ENCODE peak calls at places on chromosomes 5 and 9, in four cellular contexts. I, P, T and G are unnamed samples.
A peak's percentile ranks its signal among the peaks of the same experiment; 100 is the strongest.

GRCh38 chr9:133105461-133105770 is 15.6 kb downstream of the RALGDS start:
- DNase-seq in P (no peak), I (no peak), T (no peak), G (no peak)

GRCh38 chr5:175747539-175748060 is 89.7 kb downstream of the HRH2 start:
- DNase-seq in T (no peak), P (no peak), I (no peak), G (no peak)

GRCh38 chr9:112665347-112665746 is 52.6 kb downstream of the INIP start:
- DNase-seq in I (no peak), T (peak; percentile 11), P (peak; percentile 47), G (peak; percentile 40)

GRCh38 chr9:2764371-2764770 is 47.1 kb downstream of the KCNV2 start:
- DNase-seq in P (no peak), I (no peak), T (no peak), G (no peak)

GRCh38 chr9:73683862-73684591 is 532.4 kb downstream of the ANXA1 start:
- DNase-seq in I (peak; percentile 16), T (peak; percentile 88), P (peak; percentile 39), G (peak; percentile 53)

GRCh38 chr5:10789021-10789420 is 28.0 kb upstream of the DAP start:
- DNase-seq in I (peak; percentile 68), T (no peak), P (peak; percentile 88), G (peak; percentile 47)

GRCh38 chr5:177495243-177496060 is 2.0 kb downstream of the PDLIM7 start:
- DNase-seq in I (peak; percentile 86), P (peak; percentile 96), T (peak; percentile 56), G (peak; percentile 31)

GRCh38 chr9:77063645-77064285 is 44.3 kb downstream of the FOXB2 start:
- DNase-seq in I (no peak), T (peak; percentile 82), P (no peak), G (peak; percentile 70)

GRCh38 chr5:17448877-17449276 is 49.2 kb upstream of the TAF11L2 start:
- DNase-seq in T (peak; percentile 3), P (no peak), I (no peak), G (no peak)

GRCh38 chr9:83041771-83042170 is 21.2 kb downstream of the RASEF start:
- DNase-seq in I (no peak), P (no peak), T (peak; percentile 44), G (peak; percentile 79)

GRCh38 chr5:72613515-72613914 is 106.3 kb upstream of the ZNF366 start:
- DNase-seq in T (no peak), I (no peak), P (no peak), G (no peak)

GRCh38 chr9:128987800-128988199 is 40.3 kb downstream of the NUP188 start:
- DNase-seq in P (peak; percentile 84), T (peak; percentile 64), I (no peak), G (peak; percentile 53)

GRCh38 chr5:73236541-73237128 is 63.6 kb downstream of the TMEM174 start:
- DNase-seq in P (no peak), I (no peak), T (peak; percentile 86), G (no peak)

GRCh38 chr5:35771321-35771720 is 85.4 kb upstream of the IL7R start:
- DNase-seq in T (peak; percentile 19), I (no peak), P (peak; percentile 90), G (peak; percentile 80)

GRCh38 chr9:19269582-19269981 is 39.1 kb downstream of the DENND4C start:
- DNase-seq in I (no peak), T (no peak), P (no peak), G (no peak)

GRCh38 chr9:129319938-129320481 is 141.9 kb upstream of the IER5L start:
- DNase-seq in T (no peak), I (no peak), P (no peak), G (no peak)

GRCh38 chr5:14752497-14753071 is 88.1 kb downstream of the OTULIN start:
- DNase-seq in P (no peak), T (no peak), I (no peak), G (no peak)

GRCh38 chr5:84118551-84118950 is 266.1 kb downstream of the EDIL3 start:
- DNase-seq in T (no peak), I (no peak), P (no peak), G (no peak)

GRCh38 chr5:84115727-84116126 is 269.0 kb downstream of the EDIL3 start:
- DNase-seq in I (no peak), T (no peak), P (no peak), G (peak; percentile 55)

GRCh38 chr5:84119252-84119651 is 265.4 kb downstream of the EDIL3 start:
- DNase-seq in P (no peak), I (no peak), T (no peak), G (peak; percentile 74)

DNA sequence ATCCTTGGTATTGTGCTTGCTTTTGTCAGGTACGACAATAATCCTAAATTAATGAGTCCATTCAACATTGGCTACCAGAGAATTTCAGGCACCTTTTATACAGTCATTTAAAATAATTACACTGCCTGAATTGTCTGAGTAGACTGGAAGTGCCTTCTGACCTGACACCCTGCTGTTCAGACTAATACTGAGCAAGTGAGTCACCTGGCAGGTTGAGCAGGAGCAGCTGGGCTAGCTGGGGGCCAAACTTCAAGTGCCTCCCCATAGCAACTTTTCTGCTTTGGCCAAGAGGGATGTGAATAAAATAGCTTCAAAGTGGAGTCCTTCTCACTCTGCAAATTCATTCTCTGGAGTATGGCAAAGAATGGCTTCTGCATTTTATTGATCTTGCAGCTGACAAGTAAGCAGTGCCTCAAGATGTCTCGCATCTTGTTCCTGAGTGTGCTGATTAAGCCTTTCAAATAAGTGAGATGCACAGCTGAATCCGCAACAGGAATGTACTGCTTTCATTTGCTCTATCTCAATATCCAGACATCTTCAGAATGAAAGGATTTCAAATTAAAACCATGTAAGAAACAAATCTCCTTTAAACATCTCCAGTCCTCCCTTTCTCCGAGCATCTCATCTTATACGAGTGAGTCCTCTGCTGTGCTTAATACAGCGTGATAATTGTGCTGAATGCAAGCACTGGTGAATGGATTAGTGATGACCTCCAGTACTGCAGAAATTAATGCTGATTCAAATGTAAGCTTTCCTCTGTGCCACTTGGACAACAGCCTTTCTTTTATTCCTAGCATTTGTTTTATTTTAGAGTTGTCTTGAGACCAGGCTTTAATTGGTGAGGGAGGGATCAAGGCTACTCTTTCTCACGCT is 271.2 kb downstream of the EDIL3 start:
- DNase-seq in T (no peak), I (no peak), P (no peak), G (no peak)
- H3K4me2 ChIP-seq in T (no peak overlapping the region), I (no peak overlapping the region), P (no peak overlapping the region), G (no peak overlapping the region)

DNA sequence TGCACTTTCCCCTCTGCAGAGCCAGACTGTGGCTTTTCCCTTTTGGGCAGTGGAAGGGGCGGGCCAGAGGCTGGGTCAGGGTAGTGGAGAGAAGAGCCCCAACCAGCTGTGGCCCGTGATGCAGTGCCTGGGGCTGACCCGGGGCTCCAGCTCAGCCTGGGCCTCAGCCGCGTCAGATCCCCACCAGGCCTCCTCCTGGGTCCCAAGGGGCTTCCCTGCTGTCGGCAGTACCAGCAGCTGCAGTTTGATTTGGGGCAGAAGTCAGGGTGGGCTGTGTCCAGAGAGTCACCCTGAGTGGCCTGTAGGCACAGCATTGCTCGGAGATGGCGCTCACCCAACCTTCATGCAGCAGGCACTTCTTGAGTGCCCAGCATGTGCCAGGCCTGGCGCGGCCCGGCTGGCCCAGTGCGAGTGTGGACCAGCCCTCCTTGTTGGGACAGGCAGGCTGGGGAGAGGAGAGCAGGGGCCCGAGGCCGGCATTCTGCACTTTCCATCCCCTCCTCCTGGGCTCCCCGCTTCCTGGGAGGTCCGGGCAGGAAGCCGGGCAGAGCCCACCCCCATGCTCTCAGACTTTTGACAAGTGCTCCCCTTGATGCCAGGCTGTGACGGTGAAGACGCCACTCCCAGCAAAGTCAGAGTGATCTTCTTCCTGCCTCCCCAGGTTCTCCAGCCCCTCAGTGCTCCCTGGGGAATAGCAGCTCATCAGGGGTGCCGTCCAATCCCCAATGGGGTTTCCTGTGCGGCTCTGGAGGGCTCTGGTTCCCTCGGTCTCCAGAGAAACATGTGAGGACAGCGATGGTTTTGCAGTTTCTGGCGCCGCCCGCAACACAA is 88.3 kb upstream of the COL5A1 start:
- DNase-seq in P (no peak), I (no peak), T (no peak), G (no peak)
- H3K27me3 ChIP-seq in P (peaks cover 3% of the 10 kb centered on the region), I (no peaks in the 10 kb centered on the region), T (no peaks in the 10 kb centered on the region), G (no peaks in the 10 kb centered on the region)

DNA sequence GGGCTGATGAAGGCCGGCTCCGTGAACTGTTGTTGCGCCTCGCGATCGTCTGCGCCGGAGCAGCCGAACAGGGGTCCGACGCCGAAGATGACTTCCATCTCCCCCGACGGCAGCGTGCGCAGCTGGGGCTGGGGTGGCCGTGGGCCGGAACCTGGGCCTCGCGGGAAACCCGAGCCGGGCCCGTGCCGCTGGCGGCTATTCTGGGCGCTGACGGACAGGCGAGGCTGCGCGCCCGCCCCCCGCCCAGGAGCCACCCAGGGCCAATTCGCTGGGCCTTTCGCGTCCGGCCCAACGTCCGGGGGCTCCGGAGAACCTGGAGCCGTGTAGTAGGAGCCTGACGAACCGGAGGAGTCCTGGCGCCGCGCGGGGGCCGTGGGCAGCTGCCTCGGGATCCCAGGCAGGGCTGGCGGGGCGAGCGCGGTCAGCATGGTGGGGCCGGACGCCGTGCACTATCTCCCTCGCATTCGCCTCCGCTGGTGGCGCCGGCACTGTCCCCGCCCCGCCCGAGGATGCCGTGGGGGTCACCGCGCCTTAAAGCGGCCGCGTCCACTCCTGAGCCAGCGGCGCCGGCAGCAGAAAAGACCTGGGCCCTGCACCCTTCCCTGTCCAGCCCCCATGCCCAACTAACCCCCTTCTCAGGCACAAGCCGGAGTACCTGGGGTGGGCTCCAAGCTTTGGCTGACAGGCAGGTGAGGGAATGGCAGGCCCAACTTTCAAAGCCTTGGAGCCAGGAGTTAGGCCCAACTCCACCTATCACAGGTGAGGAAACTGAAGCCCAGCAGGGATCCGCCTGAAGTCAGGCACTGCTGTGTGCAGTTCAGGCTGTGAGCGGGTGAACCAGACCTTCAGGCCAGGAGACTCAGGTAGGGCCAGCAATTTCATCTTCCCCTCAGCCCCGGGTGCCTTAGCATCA is at the start of gene PROB1:
- DNase-seq in I (no peak), P (no peak), T (no peak), G (no peak)
- H3K27ac ChIP-seq in I (no peak within 1 kb of the TSS), P (no peak within 1 kb of the TSS), T (no peak within 1 kb of the TSS), G (no peak within 1 kb of the TSS)

DNA sequence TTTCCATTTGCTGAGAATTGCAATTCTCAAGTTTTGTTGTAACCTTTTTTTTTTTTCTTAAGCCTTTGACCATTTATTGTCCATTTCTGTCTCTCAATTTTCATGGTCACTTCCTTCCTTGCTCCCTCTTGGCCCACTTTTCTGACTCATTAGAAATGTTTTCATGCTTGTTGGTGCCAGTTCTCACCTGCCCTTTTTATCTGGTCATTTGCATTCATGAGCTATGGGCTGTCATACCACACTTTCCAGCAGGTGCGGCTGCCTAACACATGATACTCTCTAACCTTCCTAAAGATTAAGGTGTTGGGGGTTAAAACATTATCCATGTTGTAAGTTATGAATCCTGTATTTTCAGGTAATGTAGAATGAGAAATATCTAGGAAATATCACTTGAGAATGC is 150.5 kb upstream of the TLX3 start:
- DNase-seq in T (peak; percentile 39), I (no peak), P (no peak), G (no peak)
- H3K4me2 ChIP-seq in T (no peak overlapping the region), I (no peak overlapping the region), P (no peak overlapping the region), G (no peak overlapping the region)

GRCh38 chr5:151949909-151950308 is 25.3 kb upstream of the GLRA1 start:
- DNase-seq in T (no peak), I (no peak), P (no peak), G (no peak)

GRCh38 chr5:151954271-151954670 is 29.6 kb upstream of the GLRA1 start:
- DNase-seq in T (no peak), P (no peak), I (no peak), G (no peak)

GRCh38 chr5:151953833-151954232 is 29.2 kb upstream of the GLRA1 start:
- DNase-seq in I (no peak), P (no peak), T (no peak), G (no peak)

GRCh38 chr5:151950681-151951080 is 26.0 kb upstream of the GLRA1 start:
- DNase-seq in P (no peak), T (peak; percentile 29), I (no peak), G (peak; percentile 12)

GRCh38 chr5:151952233-151952632 is 27.6 kb upstream of the GLRA1 start:
- DNase-seq in T (no peak), P (no peak), I (no peak), G (no peak)
- H3K27me3 ChIP-seq in T (no peaks in the 10 kb centered on the region), P (no peaks in the 10 kb centered on the region), I (no peaks in the 10 kb centered on the region), G (peaks cover 36% of the 10 kb centered on the region)